ENCODE peak calls at places on chromosomes 12 and 14, in eight cellular contexts. One of them, this sample, is unnamed.

GRCh38 chr14:102795060-102795925 is 18.0 kb downstream of the TRAF3 start:
- DNase-seq in fibroblast of lung: peak
- DNase-seq in stomach: peak
- DNase-seq in cardiac muscle cell: no peak
- DNase-seq in keratinocyte: peak
- DNase-seq in breast epithelium: no peak
- DNase-seq in tibial nerve: peak
- DNase-seq in neural progenitor cell: peak
- DNase-seq in this sample: peak

GRCh38 chr14:105039458-105040205 is 18.7 kb upstream of the CDCA4 start:
- DNase-seq in fibroblast of lung: no peak
- DNase-seq in stomach: no peak
- DNase-seq in tibial nerve: no peak
- DNase-seq in breast epithelium: no peak
- DNase-seq in keratinocyte: no peak
- DNase-seq in cardiac muscle cell: peak
- DNase-seq in neural progenitor cell: no peak
- DNase-seq in this sample: no peak

GRCh38 chr14:64266206-64266605 is 28.0 kb downstream of the ESR2 start:
- DNase-seq in fibroblast of lung: peak
- DNase-seq in tibial nerve: no peak
- DNase-seq in keratinocyte: no peak
- DNase-seq in cardiac muscle cell: no peak
- DNase-seq in breast epithelium: no peak
- DNase-seq in neural progenitor cell: no peak
- DNase-seq in stomach: no peak
- DNase-seq in this sample: no peak

GRCh38 chr12:75374971-75375370 is 15.9 kb upstream of the GLIPR1L2 start:
- DNase-seq in neural progenitor cell: no peak
- DNase-seq in breast epithelium: no peak
- DNase-seq in fibroblast of lung: peak
- DNase-seq in tibial nerve: no peak
- DNase-seq in cardiac muscle cell: no peak
- DNase-seq in keratinocyte: no peak
- DNase-seq in stomach: no peak
- DNase-seq in this sample: no peak

GRCh38 chr12:65891219-65891618 is 66.9 kb downstream of the HMGA2 start:
- DNase-seq in neural progenitor cell: no peak
- DNase-seq in keratinocyte: no peak
- DNase-seq in stomach: no peak
- DNase-seq in tibial nerve: no peak
- DNase-seq in breast epithelium: no peak
- DNase-seq in fibroblast of lung: peak
- DNase-seq in cardiac muscle cell: no peak
- DNase-seq in this sample: no peak

GRCh38 chr12:118190266-118190665 is 54.3 kb downstream of the PEBP1 start:
- DNase-seq in neural progenitor cell: peak
- DNase-seq in stomach: no peak
- DNase-seq in cardiac muscle cell: peak
- DNase-seq in tibial nerve: no peak
- DNase-seq in keratinocyte: no peak
- DNase-seq in breast epithelium: no peak
- DNase-seq in fibroblast of lung: peak
- DNase-seq in this sample: no peak

GRCh38 chr14:76376878-76377523 is 1.1 kb downstream of the ESRRB start:
- DNase-seq in breast epithelium: no peak
- DNase-seq in neural progenitor cell: peak
- DNase-seq in stomach: no peak
- DNase-seq in fibroblast of lung: no peak
- DNase-seq in keratinocyte: no peak
- DNase-seq in cardiac muscle cell: peak
- DNase-seq in tibial nerve: no peak
- DNase-seq in this sample: no peak

GRCh38 chr12:23039834-23040233 is 414.9 kb downstream of the ETNK1 start:
- DNase-seq in fibroblast of lung: peak
- DNase-seq in tibial nerve: no peak
- DNase-seq in keratinocyte: no peak
- DNase-seq in cardiac muscle cell: no peak
- DNase-seq in neural progenitor cell: no peak
- DNase-seq in breast epithelium: no peak
- DNase-seq in stomach: no peak
- DNase-seq in this sample: no peak

GRCh38 chr12:102407776-102408486 is 72.4 kb downstream of the IGF1 start:
- DNase-seq in neural progenitor cell: no peak
- DNase-seq in breast epithelium: no peak
- DNase-seq in fibroblast of lung: peak
- DNase-seq in tibial nerve: no peak
- DNase-seq in cardiac muscle cell: no peak
- DNase-seq in stomach: no peak
- DNase-seq in keratinocyte: no peak
- DNase-seq in this sample: no peak

GRCh38 chr14:75399819-75400678 is 27.8 kb upstream of the JDP2 start:
- DNase-seq in keratinocyte: peak
- DNase-seq in stomach: peak
- DNase-seq in breast epithelium: peak
- DNase-seq in tibial nerve: peak
- DNase-seq in neural progenitor cell: no peak
- DNase-seq in cardiac muscle cell: no peak
- DNase-seq in fibroblast of lung: peak
- DNase-seq in this sample: peak

GRCh38 chr12:102933168-102933567 is 16.1 kb upstream of the PAH start:
- DNase-seq in neural progenitor cell: no peak
- DNase-seq in tibial nerve: no peak
- DNase-seq in cardiac muscle cell: no peak
- DNase-seq in breast epithelium: no peak
- DNase-seq in stomach: no peak
- DNase-seq in keratinocyte: no peak
- DNase-seq in fibroblast of lung: no peak
- DNase-seq in this sample: no peak

GRCh38 chr12:132125736-132126135 is 18.4 kb downstream of the DDX51 start:
- DNase-seq in breast epithelium: no peak
- DNase-seq in cardiac muscle cell: no peak
- DNase-seq in tibial nerve: no peak
- DNase-seq in stomach: no peak
- DNase-seq in neural progenitor cell: no peak
- DNase-seq in fibroblast of lung: no peak
- DNase-seq in keratinocyte: no peak
- DNase-seq in this sample: no peak

GRCh38 chr14:97349946-97350345 is 552.8 kb downstream of the VRK1 start:
- DNase-seq in breast epithelium: no peak
- DNase-seq in stomach: no peak
- DNase-seq in keratinocyte: no peak
- DNase-seq in fibroblast of lung: no peak
- DNase-seq in cardiac muscle cell: no peak
- DNase-seq in tibial nerve: no peak
- DNase-seq in neural progenitor cell: no peak
- DNase-seq in this sample: no peak

GRCh38 chr12:56098592-56098991 is 5.8 kb upstream of the PA2G4 start:
- DNase-seq in tibial nerve: no peak
- DNase-seq in breast epithelium: no peak
- DNase-seq in keratinocyte: no peak
- DNase-seq in neural progenitor cell: no peak
- DNase-seq in fibroblast of lung: no peak
- DNase-seq in cardiac muscle cell: no peak
- DNase-seq in stomach: no peak
- DNase-seq in this sample: no peak

GRCh38 chr12:96327346-96327745 is 72.9 kb downstream of the CDK17 start:
- DNase-seq in cardiac muscle cell: no peak
- DNase-seq in fibroblast of lung: no peak
- DNase-seq in neural progenitor cell: no peak
- DNase-seq in tibial nerve: no peak
- DNase-seq in breast epithelium: no peak
- DNase-seq in keratinocyte: no peak
- DNase-seq in stomach: no peak
- DNase-seq in this sample: no peak

GRCh38 chr14:70642313-70643235 is 858 bp downstream of the TTC9 start:
- DNase-seq in stomach: no peak
- DNase-seq in breast epithelium: no peak
- DNase-seq in cardiac muscle cell: no peak
- DNase-seq in neural progenitor cell: peak
- DNase-seq in fibroblast of lung: no peak
- DNase-seq in tibial nerve: no peak
- DNase-seq in keratinocyte: no peak
- DNase-seq in this sample: no peak
- H3K4me3 ChIP-seq in stomach: peak
- H3K4me3 ChIP-seq in breast epithelium: peak
- H3K4me3 ChIP-seq in cardiac muscle cell: peak
- H3K4me3 ChIP-seq in neural progenitor cell: peak
- H3K4me3 ChIP-seq in fibroblast of lung: peak
- H3K4me3 ChIP-seq in tibial nerve: peak
- H3K4me3 ChIP-seq in keratinocyte: peak
- H3K4me3 ChIP-seq in this sample: peak

DNA sequence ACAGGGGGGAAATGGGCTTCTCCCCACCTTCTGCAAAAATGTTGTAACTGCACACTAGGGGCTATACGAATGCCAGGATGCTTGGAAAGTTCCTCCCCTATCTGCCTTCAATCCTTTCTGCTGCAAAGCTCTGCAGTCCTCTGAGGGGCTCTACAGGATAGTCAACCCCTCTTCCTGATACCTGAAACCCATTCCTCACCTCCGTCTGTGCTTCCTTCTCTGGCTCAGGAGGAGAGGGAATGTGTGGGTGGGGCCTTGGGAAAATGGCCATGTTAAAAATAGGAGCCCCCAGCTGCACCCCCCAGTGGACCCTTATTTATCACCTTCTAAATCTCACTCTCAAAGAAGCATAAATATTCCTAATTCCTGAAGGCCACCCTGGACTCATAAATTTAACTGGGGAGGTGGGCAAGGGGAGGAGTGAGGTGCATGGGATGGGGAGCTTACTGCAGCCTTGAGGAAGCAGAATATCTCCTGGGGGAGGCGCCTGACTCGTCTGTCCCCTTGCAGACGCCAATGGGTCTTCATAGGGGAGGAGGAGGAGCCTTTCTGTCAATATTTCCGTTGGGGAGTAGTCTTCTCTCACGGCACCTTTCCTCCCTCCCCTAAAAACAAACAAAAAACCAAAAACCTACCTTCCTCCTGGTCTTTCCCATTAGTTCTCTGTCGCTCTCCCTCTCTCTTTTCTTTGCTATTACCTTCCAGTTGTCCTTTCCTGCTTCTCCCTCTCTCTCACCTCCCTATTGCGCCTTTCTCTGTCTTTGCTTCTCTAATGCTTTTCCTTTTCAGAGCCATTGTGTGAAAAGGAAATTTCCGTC is 6.3 kb downstream of the GPR84 start:
- DNase-seq in breast epithelium: no peak
- DNase-seq in neural progenitor cell: peak
- DNase-seq in keratinocyte: no peak
- DNase-seq in stomach: no peak
- DNase-seq in tibial nerve: no peak
- DNase-seq in fibroblast of lung: peak
- DNase-seq in cardiac muscle cell: no peak
- DNase-seq in this sample: no peak
- H3K4me3 ChIP-seq in breast epithelium: peak
- H3K4me3 ChIP-seq in neural progenitor cell: peak
- H3K4me3 ChIP-seq in keratinocyte: peak
- H3K4me3 ChIP-seq in stomach: peak
- H3K4me3 ChIP-seq in tibial nerve: peak
- H3K4me3 ChIP-seq in fibroblast of lung: peak
- H3K4me3 ChIP-seq in cardiac muscle cell: peak
- H3K4me3 ChIP-seq in this sample: peak

DNA sequence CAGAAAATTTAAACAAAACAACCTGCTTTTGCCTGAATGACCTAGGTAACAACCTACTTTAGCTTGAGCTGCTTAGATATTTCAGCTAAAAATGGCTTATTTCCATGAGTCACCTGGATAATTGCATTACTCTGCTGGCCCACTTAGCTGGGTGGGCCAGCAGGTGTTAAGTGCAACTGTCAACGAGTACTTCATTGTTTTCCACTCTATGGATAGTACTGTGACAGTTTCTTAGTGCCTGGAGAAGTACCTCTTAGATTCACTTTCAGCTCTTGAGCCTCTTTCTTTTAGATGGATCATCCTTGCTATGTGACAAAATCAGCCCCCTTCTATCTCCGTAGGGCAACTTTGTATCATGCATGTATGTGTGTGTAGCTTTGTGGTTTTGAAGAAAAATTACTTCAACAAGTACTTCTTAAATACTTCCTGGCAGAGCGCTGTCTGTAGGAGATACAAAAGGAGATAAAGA is 368.2 kb upstream of the ATP2B1 start:
- DNase-seq in tibial nerve: no peak
- DNase-seq in fibroblast of lung: no peak
- DNase-seq in stomach: no peak
- DNase-seq in keratinocyte: no peak
- DNase-seq in cardiac muscle cell: peak
- DNase-seq in neural progenitor cell: no peak
- DNase-seq in breast epithelium: no peak
- DNase-seq in this sample: no peak
- H3K4me3 ChIP-seq in tibial nerve: no peak
- H3K4me3 ChIP-seq in fibroblast of lung: no peak
- H3K4me3 ChIP-seq in stomach: no peak
- H3K4me3 ChIP-seq in keratinocyte: no peak
- H3K4me3 ChIP-seq in cardiac muscle cell: no peak
- H3K4me3 ChIP-seq in neural progenitor cell: no peak
- H3K4me3 ChIP-seq in breast epithelium: no peak
- H3K4me3 ChIP-seq in this sample: no peak

GRCh38 chr14:101628471-101628966 is 67.2 kb downstream of the DIO3 start:
- DNase-seq in tibial nerve: peak
- DNase-seq in breast epithelium: peak
- DNase-seq in cardiac muscle cell: peak
- DNase-seq in neural progenitor cell: peak
- DNase-seq in keratinocyte: peak
- DNase-seq in fibroblast of lung: peak
- DNase-seq in stomach: peak
- DNase-seq in this sample: no peak

GRCh38 chr14:101626331-101626730 is 65.0 kb downstream of the DIO3 start:
- DNase-seq in keratinocyte: no peak
- DNase-seq in breast epithelium: no peak
- DNase-seq in cardiac muscle cell: no peak
- DNase-seq in tibial nerve: no peak
- DNase-seq in neural progenitor cell: no peak
- DNase-seq in stomach: no peak
- DNase-seq in fibroblast of lung: no peak
- DNase-seq in this sample: no peak

GRCh38 chr14:101628975-101629374 is 67.7 kb downstream of the DIO3 start:
- DNase-seq in neural progenitor cell: no peak
- DNase-seq in fibroblast of lung: no peak
- DNase-seq in cardiac muscle cell: no peak
- DNase-seq in stomach: no peak
- DNase-seq in tibial nerve: no peak
- DNase-seq in keratinocyte: no peak
- DNase-seq in breast epithelium: no peak
- DNase-seq in this sample: no peak

GRCh38 chr14:101625336-101626097 is 64.2 kb downstream of the DIO3 start:
- DNase-seq in breast epithelium: no peak
- DNase-seq in cardiac muscle cell: no peak
- DNase-seq in fibroblast of lung: no peak
- DNase-seq in neural progenitor cell: no peak
- DNase-seq in keratinocyte: no peak
- DNase-seq in stomach: no peak
- DNase-seq in tibial nerve: no peak
- DNase-seq in this sample: no peak

DNA sequence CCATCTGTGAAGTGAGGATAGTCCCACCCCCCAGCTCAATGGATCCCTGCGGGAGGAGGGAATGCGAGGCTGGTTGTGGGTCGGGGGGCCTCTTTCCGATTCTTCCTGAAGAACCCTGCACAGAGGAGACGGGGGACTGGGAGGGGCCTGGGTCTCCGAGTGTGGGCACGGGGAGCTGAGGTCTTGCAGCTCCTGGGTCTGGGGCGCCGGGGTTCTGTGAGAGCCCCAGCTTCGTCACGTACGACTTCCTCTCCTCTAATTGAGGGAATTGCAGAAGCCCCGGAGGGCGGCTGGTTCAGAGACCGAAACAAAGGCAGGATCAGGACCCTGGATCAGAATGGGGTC is 66.6 kb downstream of the DIO3 start:
- DNase-seq in stomach: peak
- DNase-seq in breast epithelium: no peak
- DNase-seq in keratinocyte: no peak
- DNase-seq in tibial nerve: no peak
- DNase-seq in neural progenitor cell: peak
- DNase-seq in cardiac muscle cell: no peak
- DNase-seq in fibroblast of lung: no peak
- DNase-seq in this sample: no peak
- H3K4me3 ChIP-seq in stomach: no peak
- H3K4me3 ChIP-seq in breast epithelium: no peak
- H3K4me3 ChIP-seq in keratinocyte: peak
- H3K4me3 ChIP-seq in tibial nerve: no peak
- H3K4me3 ChIP-seq in neural progenitor cell: no peak
- H3K4me3 ChIP-seq in cardiac muscle cell: no peak
- H3K4me3 ChIP-seq in fibroblast of lung: no peak
- H3K4me3 ChIP-seq in this sample: peak

This sample was measured in esophagus squamous epithelium.